ENCODE peak calls at places on chromosome 17, in seven cellular contexts. Z is activated CD8-positive, alpha-beta memory T cell treated with anti-CD3 and anti-CD28 coated beads for 1 hour; S is fibroblast of gingiva; R is fibroblast of lung; B is globus pallidus; D is cardiac fibroblast; I is stimulated activated CD8-positive, alpha-beta memory T cell treated with anti-CD3 and anti-CD28 coated beads, Interleukin-7, amount 100 ng/mL, for 48 hours. C is an unnamed sample.

GRCh38 chr17:10210151-10210574 is 11.8 kb upstream of the GAS7 start:
- DNase-seq in Z (no peak), R (peak; percentile 20), I (no peak), B (no peak), D (no peak), S (no peak), C (peak; percentile 78)

GRCh38 chr17:10754109-10754508 is 24.3 kb upstream of the TMEM220 start:
- DNase-seq in Z (no peak), I (no peak), R (no peak), B (no peak), D (peak; percentile 34), S (no peak), C (peak; percentile 18)

GRCh38 chr17:5234645-5235576 is at the start of gene SCIMP:
- DNase-seq in B (no peak), S (no peak), R (no peak), Z (no peak), D (no peak), I (no peak), C (no peak)

GRCh38 chr17:49214665-49215360 is 4.3 kb downstream of the ABI3 start:
- DNase-seq in D (no peak), B (no peak), S (no peak), R (no peak), I (no peak), Z (no peak), C (no peak)

GRCh38 chr17:46782250-46782953 is 36.1 kb downstream of the WNT3 start:
- DNase-seq in S (no peak), Z (no peak), R (no peak), D (peak; percentile 47), B (no peak), I (no peak), C (no peak)

GRCh38 chr17:68246271-68247028 is 1.4 kb upstream of the AMZ2 start:
- DNase-seq in B (no peak), R (no peak), S (no peak), D (no peak), Z (no peak), I (no peak), C (no peak)

GRCh38 chr17:31580331-31581021 is 189.0 kb downstream of the RAB11FIP4 start:
- DNase-seq in R (peak; percentile 85), Z (no peak), S (peak; percentile 97), D (peak; percentile 89), B (no peak), I (no peak), C (peak; percentile 81)

GRCh38 chr17:53426505-53426904 is 396.2 kb upstream of the KIF2B start:
- DNase-seq in B (no peak), Z (no peak), S (no peak), R (no peak), D (no peak), I (no peak), C (no peak)

GRCh38 chr17:36949461-36949927 is 740 bp downstream of the AATF start:
- DNase-seq in Z (no peak), S (no peak), B (no peak), R (peak; percentile 34), I (no peak), D (peak; percentile 62), C (no peak)

C was measured in AG10803.